ENCODE peak calls at places on chromosomes 13 and 19, in ten cellular contexts. L, R, Y, U, C, H, T, Q, X and V are unnamed samples.
A peak's percentile ranks its signal among the peaks of the same experiment; 100 is the strongest.

GRCh38 chr19:10927691-10928562 is 512 bp downstream of the YIPF2 start:
- DNase-seq in X (no peak), U (no peak), C (peak; percentile 32), Q (no peak), H (peak; percentile 15), Y (no peak), R (no peak), L (no peak), T (no peak), V (no peak)

GRCh38 chr13:87671824-87672603 is 843 bp downstream of the SLITRK5 start:
- DNase-seq in H (no peak), X (no peak), Q (no peak), R (no peak), L (peak; percentile 54), Y (no peak), T (no peak), U (no peak), C (no peak), V (peak; percentile 62)

GRCh38 chr13:48667136-48667535 is 13.4 kb downstream of the CYSLTR2 start:
- DNase-seq in L (no peak), Q (no peak), X (no peak), U (no peak), R (no peak), Y (no peak), C (no peak), T (no peak), H (no peak), V (no peak)

GRCh38 chr13:30910676-30911075 is 4.6 kb downstream of the MEDAG start:
- DNase-seq in H (no peak), U (no peak), C (no peak), T (no peak), Q (no peak), Y (no peak), R (no peak), L (no peak), X (no peak), V (no peak)

GRCh38 chr13:48156466-48156865 is 61.6 kb upstream of the MED4 start:
- DNase-seq in T (no peak), Q (no peak), L (no peak), U (no peak), H (no peak), X (no peak), R (no peak), Y (peak; percentile 7), C (peak; percentile 37), V (no peak)

GRCh38 chr19:23415034-23415433 is 19.8 kb upstream of the ZNF91 start:
- DNase-seq in T (no peak), X (no peak), R (no peak), Y (no peak), L (no peak), C (no peak), U (no peak), Q (no peak), H (no peak), V (no peak)

GRCh38 chr19:15788594-15789270 is 1.3 kb downstream of the OR10H5 start:
- DNase-seq in X (no peak), Y (no peak), U (no peak), C (no peak), Q (no peak), L (no peak), H (no peak), R (no peak), T (no peak), V (no peak)

GRCh38 chr19:29927944-29928669 is 13.9 kb upstream of the URI1 start:
- DNase-seq in L (no peak), R (no peak), Y (no peak), C (no peak), T (peak; percentile 28), U (no peak), H (no peak), X (no peak), Q (no peak), V (no peak)

GRCh38 chr13:59391696-59392095 is 772.0 kb downstream of the DIAPH3 start:
- DNase-seq in Q (peak; percentile 36), R (peak; percentile 76), X (peak; percentile 78), C (peak; percentile 64), T (peak; percentile 48), L (no peak), U (peak; percentile 14), Y (peak; percentile 66), H (peak; percentile 56), V (peak; percentile 35)

GRCh38 chr13:44331912-44332840 is 41.4 kb upstream of the SERP2 start:
- DNase-seq in C (no peak), T (peak; percentile 38), X (peak; percentile 59), Q (peak; percentile 95), U (no peak), Y (no peak), H (peak; percentile 96), L (peak; percentile 70), R (no peak), V (peak; percentile 71)

GRCh38 chr13:73417012-73417615 is 358.3 kb downstream of the KLF5 start:
- DNase-seq in Y (no peak), C (peak; percentile 32), T (no peak), R (peak; percentile 55), X (no peak), U (no peak), L (no peak), Q (no peak), H (no peak), V (no peak)

GRCh38 chr19:39157275-39157996 is 31.9 kb downstream of the PAK4 start:
- DNase-seq in Y (no peak), T (no peak), X (peak; percentile 23), Q (peak; percentile 25), R (no peak), U (no peak), C (no peak), L (no peak), H (peak; percentile 29), V (no peak)

GRCh38 chr13:59982631-59983382 is 180.9 kb downstream of the DIAPH3 start:
- DNase-seq in T (no peak), C (no peak), X (no peak), H (peak; percentile 55), U (no peak), Q (peak; percentile 40), Y (no peak), R (no peak), L (no peak), V (no peak)

GRCh38 chr13:66021846-66022245 is 1208.3 kb downstream of the PCDH9 start:
- DNase-seq in U (no peak), L (no peak), R (no peak), X (no peak), Y (no peak), Q (no peak), H (no peak), T (no peak), C (no peak), V (no peak)

GRCh38 chr19:42129399-42130253 is 2.6 kb downstream of the POU2F2 start:
- DNase-seq in U (no peak), C (no peak), H (peak; percentile 45), X (no peak), R (no peak), Y (peak; percentile 70), L (peak; percentile 61), T (peak; percentile 23), Q (no peak), V (no peak)
- H3K27me3 ChIP-seq in U (peaks cover 6% of the 10 kb centered on the region), C (peaks cover 74% of the 10 kb centered on the region), H (peaks cover 4% of the 10 kb centered on the region), X (no peaks in the 10 kb centered on the region), R (no peaks in the 10 kb centered on the region), Y (no peaks in the 10 kb centered on the region), L (no peaks in the 10 kb centered on the region), T (peaks cover 13% of the 10 kb centered on the region), Q (no peaks in the 10 kb centered on the region), V (no peaks in the 10 kb centered on the region)

DNA sequence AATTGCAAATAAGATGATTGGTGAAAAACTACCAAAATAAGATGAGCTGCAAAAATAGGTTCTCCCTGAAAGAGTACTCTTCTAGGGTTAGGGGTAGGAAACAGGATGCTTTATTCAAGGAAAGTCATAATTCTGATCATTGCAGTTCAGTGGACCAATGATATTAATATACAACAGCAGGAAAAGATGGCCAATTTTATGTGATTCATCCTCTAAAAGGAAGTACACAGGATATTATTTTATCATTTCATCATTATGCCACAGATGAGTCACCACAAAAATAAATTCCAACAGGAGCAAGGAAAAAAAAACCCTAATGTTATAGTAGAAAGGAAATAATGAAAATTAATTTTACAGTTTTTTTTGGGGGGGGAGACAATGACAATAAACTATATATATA is 205.0 kb downstream of the NALCN start:
- DNase-seq in U (no peak), Y (no peak), X (peak; percentile 72), L (no peak), H (peak; percentile 59), C (no peak), T (no peak), R (no peak), Q (peak; percentile 43), V (no peak)
- H3K4me3 ChIP-seq in U (no peak overlapping the region), Y (no peak overlapping the region), X (no peak overlapping the region), L (no peak overlapping the region), H (no peak overlapping the region), C (no peak overlapping the region), T (no peak overlapping the region), R (no peak overlapping the region), Q (no peak overlapping the region), V (no peak overlapping the region)

GRCh38 chr19:43748205-43748594 is 6.6 kb downstream of the SMG9 start:
- DNase-seq in R (no peak), L (no peak), Y (no peak), U (no peak), Q (no peak), C (no peak), H (no peak), X (no peak), T (no peak), V (no peak)
- TF ChIP-seq CTCF in R (no peak), L (no peak), Y (no peak), U (no peak), Q (no peak), C (no peak), H (no peak), X (no peak), T (no peak), V (no peak)

GRCh38 chr13:102325321-102325720 is 76.5 kb downstream of the FGF14 start:
- DNase-seq in U (no peak), X (no peak), T (no peak), H (no peak), L (no peak), Q (no peak), Y (no peak), C (no peak), R (no peak), V (no peak)

GRCh38 chr13:102333320-102334181 is 68.3 kb downstream of the FGF14 start:
- DNase-seq in X (no peak), T (no peak), H (no peak), U (no peak), R (no peak), L (no peak), Q (no peak), C (no peak), Y (no peak), V (no peak)

GRCh38 chr13:102326381-102327118 is 75.3 kb downstream of the FGF14 start:
- DNase-seq in X (no peak), H (no peak), Q (no peak), C (no peak), T (no peak), U (no peak), R (no peak), L (no peak), Y (no peak), V (no peak)

GRCh38 chr13:102327119-102327617 is 74.7 kb downstream of the FGF14 start:
- DNase-seq in U (no peak), H (no peak), T (no peak), Y (no peak), Q (no peak), R (no peak), X (no peak), C (no peak), L (no peak), V (no peak)

DNA sequence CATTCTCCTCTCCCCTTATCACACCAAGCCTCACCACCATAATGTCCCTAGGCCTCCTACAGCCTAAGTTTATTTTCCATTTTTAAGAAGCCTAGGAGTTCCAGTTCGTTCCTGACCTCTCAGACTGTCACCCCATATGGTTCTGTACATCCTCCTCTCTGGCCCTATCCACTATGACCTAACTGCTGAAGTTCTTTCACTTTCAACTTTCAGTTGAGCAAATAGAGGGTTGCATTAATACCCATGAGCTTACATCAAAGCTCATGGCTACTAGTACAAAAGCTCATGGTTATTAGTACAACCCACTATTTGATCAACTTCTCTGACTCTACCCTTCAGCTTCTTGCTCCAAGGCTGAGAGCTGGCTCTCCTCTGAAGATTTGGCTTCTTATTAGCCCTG is 72.9 kb downstream of the FGF14 start:
- DNase-seq in H (no peak), Y (peak; percentile 65), U (no peak), R (no peak), X (no peak), L (no peak), Q (no peak), T (no peak), C (no peak), V (no peak)
- H3K27me3 ChIP-seq in H (no peaks in the 10 kb centered on the region), Y (no peaks in the 10 kb centered on the region), U (peaks cover 11% of the 10 kb centered on the region), R (no peaks in the 10 kb centered on the region), X (no peaks in the 10 kb centered on the region), L (no peaks in the 10 kb centered on the region), Q (no peaks in the 10 kb centered on the region), T (no peaks in the 10 kb centered on the region), C (no peaks in the 10 kb centered on the region), V (no peaks in the 10 kb centered on the region)